ENCODE peak calls at places on chromosomes 12 and 14, in five cellular contexts. One of them, this sample, is unnamed.

GRCh38 chr12:132186208-132186856 is 42.1 kb downstream of the NOC4L start:
- DNase-seq in tibial artery: no peak
- DNase-seq in fibroblast of pulmonary artery: no peak
- DNase-seq in SK-N-SH: no peak
- DNase-seq in foreskin fibroblast: no peak
- DNase-seq in this sample: no peak

GRCh38 chr12:3150820-3151590 is 73.8 kb downstream of the TSPAN9 start:
- DNase-seq in tibial artery: no peak
- DNase-seq in fibroblast of pulmonary artery: peak
- DNase-seq in SK-N-SH: peak
- DNase-seq in foreskin fibroblast: peak
- DNase-seq in this sample: no peak

GRCh38 chr14:23438130-23438893 is 2.9 kb upstream of the MYH7 start:
- DNase-seq in tibial artery: no peak
- DNase-seq in fibroblast of pulmonary artery: no peak
- DNase-seq in SK-N-SH: no peak
- DNase-seq in foreskin fibroblast: no peak
- DNase-seq in this sample: no peak

GRCh38 chr12:49863946-49864816 is 21.3 kb upstream of the BCDIN3D start:
- DNase-seq in tibial artery: no peak
- DNase-seq in fibroblast of pulmonary artery: no peak
- DNase-seq in SK-N-SH: no peak
- DNase-seq in foreskin fibroblast: no peak
- DNase-seq in this sample: no peak

GRCh38 chr14:99908653-99909250 is 115.5 kb downstream of the EML1 start:
- DNase-seq in tibial artery: no peak
- DNase-seq in fibroblast of pulmonary artery: no peak
- DNase-seq in SK-N-SH: no peak
- DNase-seq in foreskin fibroblast: no peak
- DNase-seq in this sample: no peak

GRCh38 chr12:3677609-3678008 is 75.3 kb downstream of the CRACR2A start:
- DNase-seq in tibial artery: no peak
- DNase-seq in fibroblast of pulmonary artery: no peak
- DNase-seq in SK-N-SH: no peak
- DNase-seq in foreskin fibroblast: no peak
- DNase-seq in this sample: no peak

GRCh38 chr12:27541031-27541719 is 17.2 kb downstream of the PPFIBP1 start:
- DNase-seq in tibial artery: no peak
- DNase-seq in fibroblast of pulmonary artery: no peak
- DNase-seq in SK-N-SH: no peak
- DNase-seq in foreskin fibroblast: no peak
- DNase-seq in this sample: no peak

GRCh38 chr14:55448146-55448614 is 7.8 kb upstream of the TBPL2 start:
- DNase-seq in tibial artery: no peak
- DNase-seq in fibroblast of pulmonary artery: peak
- DNase-seq in SK-N-SH: no peak
- DNase-seq in foreskin fibroblast: peak
- DNase-seq in this sample: no peak

GRCh38 chr12:122182887-122183587 is at the start of gene LRRC43:
- DNase-seq in tibial artery: no peak
- DNase-seq in fibroblast of pulmonary artery: peak
- DNase-seq in SK-N-SH: peak
- DNase-seq in foreskin fibroblast: peak
- DNase-seq in this sample: no peak

GRCh38 chr12:56377310-56377988 is 14.8 kb upstream of the APOF start:
- DNase-seq in tibial artery: no peak
- DNase-seq in fibroblast of pulmonary artery: peak
- DNase-seq in SK-N-SH: no peak
- DNase-seq in foreskin fibroblast: peak
- DNase-seq in this sample: no peak

GRCh38 chr12:104736307-104736706 is 221.8 kb downstream of the SLC41A2 start:
- DNase-seq in tibial artery: no peak
- DNase-seq in fibroblast of pulmonary artery: peak
- DNase-seq in SK-N-SH: peak
- DNase-seq in foreskin fibroblast: peak
- DNase-seq in this sample: no peak

GRCh38 chr12:109770861-109771670 is 57.4 kb downstream of the FAM222A start:
- DNase-seq in tibial artery: no peak
- DNase-seq in fibroblast of pulmonary artery: no peak
- DNase-seq in SK-N-SH: peak
- DNase-seq in foreskin fibroblast: no peak
- DNase-seq in this sample: no peak

GRCh38 chr12:93944196-93944595 is 204.2 kb upstream of the PLXNC1 start:
- DNase-seq in tibial artery: no peak
- DNase-seq in fibroblast of pulmonary artery: no peak
- DNase-seq in SK-N-SH: no peak
- DNase-seq in foreskin fibroblast: peak
- DNase-seq in this sample: no peak

GRCh38 chr12:84172823-84173424 is 739.7 kb downstream of the SLC6A15 start:
- DNase-seq in tibial artery: no peak
- DNase-seq in fibroblast of pulmonary artery: no peak
- DNase-seq in SK-N-SH: no peak
- DNase-seq in foreskin fibroblast: no peak
- DNase-seq in this sample: no peak

GRCh38 chr14:89032086-89032649 is 207.7 kb downstream of the TTC8 start:
- DNase-seq in tibial artery: no peak
- DNase-seq in fibroblast of pulmonary artery: no peak
- DNase-seq in SK-N-SH: no peak
- DNase-seq in foreskin fibroblast: no peak
- DNase-seq in this sample: no peak

GRCh38 chr14:21997300-21997699 is 323.7 kb upstream of the OR4E1 start:
- DNase-seq in tibial artery: no peak
- DNase-seq in fibroblast of pulmonary artery: no peak
- DNase-seq in SK-N-SH: no peak
- DNase-seq in foreskin fibroblast: no peak
- DNase-seq in this sample: no peak

GRCh38 chr14:69685716-69686115 is 74.3 kb downstream of the SUSD6 start:
- DNase-seq in tibial artery: peak
- DNase-seq in fibroblast of pulmonary artery: peak
- DNase-seq in SK-N-SH: no peak
- DNase-seq in foreskin fibroblast: peak
- DNase-seq in this sample: peak

GRCh38 chr12:4700621-4701026 is 19.6 kb upstream of the GALNT8 start:
- DNase-seq in tibial artery: peak
- DNase-seq in fibroblast of pulmonary artery: peak
- DNase-seq in SK-N-SH: no peak
- DNase-seq in foreskin fibroblast: no peak
- DNase-seq in this sample: peak

GRCh38 chr12:113244015-113244983 is 23.0 kb downstream of the TPCN1 start:
- DNase-seq in tibial artery: peak
- DNase-seq in fibroblast of pulmonary artery: peak
- DNase-seq in SK-N-SH: peak
- DNase-seq in foreskin fibroblast: peak
- DNase-seq in this sample: peak

GRCh38 chr12:31578632-31579031 is 12.3 kb downstream of the DENND5B start:
- DNase-seq in tibial artery: no peak
- DNase-seq in fibroblast of pulmonary artery: peak
- DNase-seq in SK-N-SH: no peak
- DNase-seq in foreskin fibroblast: peak
- DNase-seq in this sample: no peak

GRCh38 chr12:57470970-57471656 is 8.6 kb downstream of the ARHGAP9 start:
- DNase-seq in tibial artery: no peak
- DNase-seq in fibroblast of pulmonary artery: no peak
- DNase-seq in SK-N-SH: no peak
- DNase-seq in foreskin fibroblast: no peak
- DNase-seq in this sample: no peak
- TF ChIP-seq CTCF in tibial artery: no peak
- TF ChIP-seq CTCF in fibroblast of pulmonary artery: no peak
- TF ChIP-seq CTCF in SK-N-SH: no peak
- TF ChIP-seq CTCF in foreskin fibroblast: no peak
- TF ChIP-seq CTCF in this sample: no peak

DNA sequence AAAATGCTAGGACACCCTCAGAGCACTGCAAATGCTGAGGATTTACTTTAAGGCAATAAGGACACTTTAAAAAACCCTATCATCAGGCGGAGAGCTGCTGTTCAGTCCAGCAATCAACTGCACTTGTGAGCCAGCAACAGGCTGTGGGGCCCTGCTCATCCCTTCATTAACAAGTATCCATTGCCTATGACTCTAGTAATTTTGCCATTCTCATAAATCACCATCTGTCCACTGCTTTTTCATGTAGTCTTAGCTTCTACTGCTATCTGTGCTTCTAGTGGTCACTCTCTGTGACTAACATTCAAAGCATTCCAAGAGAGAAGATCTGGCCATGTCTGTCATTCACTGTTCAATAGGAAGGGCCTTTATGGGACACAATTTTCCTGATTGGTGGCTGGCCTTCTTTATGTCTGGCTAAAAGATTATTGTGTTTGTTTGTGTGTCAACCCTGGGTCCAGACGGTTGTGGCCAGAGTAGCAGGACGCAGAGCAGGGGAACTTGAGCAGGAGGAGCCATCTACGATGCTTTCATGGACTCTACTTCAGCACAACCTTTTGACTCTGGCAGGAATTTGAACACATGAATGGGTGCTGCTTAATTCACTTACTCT is 3.6 kb upstream of the KRAS start:
- DNase-seq in tibial artery: no peak
- DNase-seq in fibroblast of pulmonary artery: no peak
- DNase-seq in SK-N-SH: no peak
- DNase-seq in foreskin fibroblast: peak
- DNase-seq in this sample: no peak
- TF ChIP-seq CTCF in tibial artery: no peak
- TF ChIP-seq CTCF in fibroblast of pulmonary artery: no peak
- TF ChIP-seq CTCF in SK-N-SH: no peak
- TF ChIP-seq CTCF in foreskin fibroblast: no peak
- TF ChIP-seq CTCF in this sample: no peak

GRCh38 chr12:63420206-63420644 is 248.1 kb downstream of the DPY19L2 start:
- DNase-seq in tibial artery: no peak
- DNase-seq in fibroblast of pulmonary artery: peak
- DNase-seq in SK-N-SH: peak
- DNase-seq in foreskin fibroblast: peak
- DNase-seq in this sample: no peak
- TF ChIP-seq CTCF in tibial artery: peak
- TF ChIP-seq CTCF in fibroblast of pulmonary artery: peak
- TF ChIP-seq CTCF in SK-N-SH: peak
- TF ChIP-seq CTCF in foreskin fibroblast: peak
- TF ChIP-seq CTCF in this sample: no peak

GRCh38 chr14:77059276-77059934 is 30.9 kb upstream of the IRF2BPL start:
- DNase-seq in tibial artery: no peak
- DNase-seq in fibroblast of pulmonary artery: peak
- DNase-seq in SK-N-SH: no peak
- DNase-seq in foreskin fibroblast: peak
- DNase-seq in this sample: no peak
- TF ChIP-seq CTCF in tibial artery: no peak
- TF ChIP-seq CTCF in fibroblast of pulmonary artery: peak
- TF ChIP-seq CTCF in SK-N-SH: peak
- TF ChIP-seq CTCF in foreskin fibroblast: peak
- TF ChIP-seq CTCF in this sample: peak

DNA sequence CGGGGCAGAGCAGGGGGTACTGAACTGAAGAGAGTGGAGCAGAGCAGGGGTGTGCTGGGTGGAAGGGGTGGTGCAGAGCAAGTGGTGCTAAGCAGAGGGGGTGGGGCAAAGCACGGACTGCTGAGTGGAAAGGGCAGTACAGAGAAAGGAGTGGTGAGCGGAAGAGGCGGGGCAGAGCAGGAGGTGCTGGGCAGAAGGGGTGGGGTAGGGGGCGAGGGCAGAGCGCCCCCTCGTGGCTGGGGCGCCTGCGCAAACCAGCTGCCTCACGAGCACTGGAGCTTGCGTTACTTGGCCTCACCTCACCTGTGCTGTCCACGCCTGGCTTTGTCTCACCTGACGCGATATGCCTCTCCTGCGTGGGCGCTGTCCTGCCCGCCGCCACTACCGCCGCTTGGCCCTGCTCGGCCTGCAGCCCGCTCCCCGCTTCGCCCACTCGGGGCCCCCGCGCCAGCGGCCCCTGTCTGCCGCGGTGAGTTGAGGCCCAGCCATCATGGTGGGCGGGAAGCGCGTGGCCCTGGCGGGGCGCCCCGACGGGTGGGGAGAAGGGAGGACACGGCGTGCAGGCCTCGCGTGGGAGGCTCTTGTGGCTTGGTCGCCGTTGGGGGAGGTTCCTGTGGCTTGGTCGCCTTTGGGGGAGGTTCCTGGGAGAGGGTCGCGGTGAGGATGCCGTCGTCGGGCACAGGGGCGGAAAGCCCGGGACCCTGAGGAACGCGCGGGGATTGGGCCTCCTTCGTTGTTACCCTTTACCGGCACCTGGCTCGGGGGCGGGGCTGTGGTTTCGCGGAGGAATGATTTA is at the start of gene COX8C:
- DNase-seq in tibial artery: no peak
- DNase-seq in fibroblast of pulmonary artery: no peak
- DNase-seq in SK-N-SH: no peak
- DNase-seq in foreskin fibroblast: no peak
- DNase-seq in this sample: no peak
- TF ChIP-seq CTCF in tibial artery: no peak
- TF ChIP-seq CTCF in fibroblast of pulmonary artery: no peak
- TF ChIP-seq CTCF in SK-N-SH: no peak
- TF ChIP-seq CTCF in foreskin fibroblast: no peak
- TF ChIP-seq CTCF in this sample: no peak

GRCh38 chr14:84891414-84891813 is 638.5 kb upstream of the FLRT2 start:
- DNase-seq in tibial artery: no peak
- DNase-seq in fibroblast of pulmonary artery: no peak
- DNase-seq in SK-N-SH: no peak
- DNase-seq in foreskin fibroblast: no peak
- DNase-seq in this sample: no peak
- TF ChIP-seq CTCF in tibial artery: no peak
- TF ChIP-seq CTCF in fibroblast of pulmonary artery: no peak
- TF ChIP-seq CTCF in SK-N-SH: no peak
- TF ChIP-seq CTCF in foreskin fibroblast: no peak
- TF ChIP-seq CTCF in this sample: no peak